ENCODE peak calls at places on chromosomes 3 and 15, in six cellular contexts. Y is retina; S is cardiac muscle cell; L is Peyer's patch; H is AG09319; F is stimulated activated CD4-positive, alpha-beta T cell treated with anti-CD3 and anti-CD28 coated beads, Interleukin-1b, Interleukin-23, amount 100 ng/mL, for 1 hour. V is an unnamed sample.

GRCh38 chr3:57179580-57180410 is 14.6 kb upstream of the IL17RD start:
- DNase-seq in S (no peak), Y (no peak), L (no peak), F (no peak), H (no peak), V (peak)

GRCh38 chr15:63718590-63719035 is 115.1 kb downstream of the HERC1 start:
- DNase-seq in F (no peak), H (peak), L (no peak), S (no peak), Y (no peak), V (no peak)

GRCh38 chr3:51672083-51672475 is 1.0 kb downstream of the TEX264 start:
- DNase-seq in F (no peak), Y (no peak), S (no peak), L (no peak), H (no peak), V (no peak)

GRCh38 chr3:140726061-140726460 is 48.2 kb downstream of the TRIM42 start:
- DNase-seq in L (no peak), F (no peak), H (no peak), Y (no peak), S (no peak), V (no peak)

GRCh38 chr15:85125056-85125661 is 143.5 kb downstream of the PDE8A start:
- DNase-seq in Y (no peak), L (no peak), H (peak), F (no peak), S (no peak), V (no peak)

GRCh38 chr3:196965112-196965803 is 3.4 kb downstream of the PIGZ start:
- DNase-seq in Y (no peak), H (no peak), S (no peak), L (no peak), F (no peak), V (no peak)

GRCh38 chr3:15754047-15754446 is 43.7 kb downstream of the ANKRD28 start:
- DNase-seq in L (no peak), F (no peak), H (no peak), Y (no peak), S (no peak), V (no peak)

GRCh38 chr3:194800014-194800413 is 114.3 kb downstream of the FAM43A start:
- DNase-seq in Y (no peak), L (no peak), H (no peak), F (no peak), S (no peak), V (no peak)

GRCh38 chr15:73741401-73741836 is 11.7 kb downstream of the INSYN1 start:
- DNase-seq in F (no peak), H (no peak), L (no peak), S (no peak), Y (no peak), V (no peak)

GRCh38 chr15:25246641-25247417 is 192.0 kb downstream of the UBE3A start:
- DNase-seq in S (no peak), F (no peak), Y (no peak), H (no peak), L (peak), V (no peak)

V was measured in KBM-7.